ENCODE peak calls at places on chromosomes 12 and 14, in six cellular contexts. C, W, E, Q, S and Y are unnamed samples.

GRCh38 chr14:21712039-21712438 is 38.4 kb upstream of the OR4E1 start:
- DNase-seq in S (no peak), Q (no peak), C (no peak), E (no peak), W (no peak), Y (no peak)

GRCh38 chr14:74697543-74697942 is 15.3 kb downstream of the AREL1 start:
- DNase-seq in C (no peak), S (no peak), W (no peak), Q (no peak), E (no peak), Y (no peak)

GRCh38 chr12:77572371-77572770 is 258.3 kb upstream of the NAV3 start:
- DNase-seq in W (no peak), C (no peak), Q (no peak), E (no peak), S (no peak), Y (no peak)

GRCh38 chr12:55073043-55074022 is 52.9 kb upstream of the OR9K2 start:
- DNase-seq in E (peak), Q (peak), W (peak), S (peak), C (peak), Y (peak)

GRCh38 chr14:50607181-50607580 is 47.2 kb downstream of the ATL1 start:
- DNase-seq in C (no peak), E (no peak), W (no peak), Q (no peak), S (no peak), Y (no peak)

GRCh38 chr14:52878469-52878868 is 72.4 kb downstream of the FERMT2 start:
- DNase-seq in C (no peak), W (no peak), E (no peak), Q (no peak), S (no peak), Y (no peak)

GRCh38 chr12:105748806-105749600 is 389.8 kb downstream of the NUAK1 start:
- DNase-seq in S (no peak), Q (no peak), E (no peak), C (no peak), W (no peak), Y (no peak)

GRCh38 chr14:90534091-90534837 is 137.4 kb downstream of the CALM1 start:
- DNase-seq in W (no peak), C (no peak), Q (no peak), S (no peak), E (no peak), Y (no peak)

GRCh38 chr14:68564826-68565760 is 227.8 kb downstream of the ZFP36L1 start:
- DNase-seq in S (peak), Q (peak), E (no peak), C (no peak), W (no peak), Y (no peak)

GRCh38 chr12:107775093-107775721 is 703 bp downstream of the ASCL4 start:
- DNase-seq in E (no peak), C (no peak), W (peak), Q (no peak), S (no peak), Y (peak)

GRCh38 chr14:24911324-24912095 is 138.4 kb downstream of the STXBP6 start:
- DNase-seq in C (no peak), E (peak), S (no peak), Q (no peak), W (no peak), Y (no peak)

GRCh38 chr14:24915403-24915921 is 134.5 kb downstream of the STXBP6 start:
- DNase-seq in Q (no peak), E (no peak), C (no peak), W (no peak), S (no peak), Y (no peak)

GRCh38 chr14:24913026-24913425 is 136.9 kb downstream of the STXBP6 start:
- DNase-seq in Q (no peak), E (no peak), C (no peak), S (no peak), W (no peak), Y (no peak)

GRCh38 chr14:24915958-24916595 is 133.9 kb downstream of the STXBP6 start:
- DNase-seq in E (no peak), S (no peak), W (no peak), Q (no peak), C (no peak), Y (no peak)

GRCh38 chr14:24913746-24914145 is 136.2 kb downstream of the STXBP6 start:
- DNase-seq in W (no peak), E (no peak), C (no peak), Q (no peak), S (no peak), Y (no peak)
- H3K4me3 ChIP-seq in W (no peak), E (no peak), C (no peak), Q (no peak), S (no peak), Y (no peak)

DNA sequence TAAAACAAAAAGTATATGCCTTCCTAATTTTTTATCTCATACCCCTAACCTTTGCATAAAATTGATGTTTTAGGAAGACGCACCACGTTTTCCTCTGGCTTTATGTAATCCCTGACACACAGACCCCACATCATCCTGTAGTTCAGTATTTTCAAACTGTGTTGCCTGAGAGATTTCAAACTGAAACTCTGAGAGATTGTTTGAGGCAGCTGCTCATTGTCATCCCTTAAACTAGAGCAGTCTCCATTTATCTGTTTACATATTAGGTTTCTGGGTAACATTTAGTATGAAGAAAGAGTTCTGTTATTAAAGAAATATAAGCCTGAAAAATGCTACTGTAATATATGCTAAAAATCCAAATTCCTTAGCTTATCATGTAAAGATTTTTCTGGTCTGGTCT is 24.3 kb downstream of the MNAT1 start:
- DNase-seq in W (no peak), Q (no peak), E (no peak), S (no peak), C (no peak), Y (no peak)
- TF ChIP-seq ZNF274 in W (no peak), Q (no peak), E (no peak), S (no peak), C (no peak), Y (no peak)

GRCh38 chr12:2692156-2692555 is 102.6 kb upstream of the FKBP4 start:
- DNase-seq in C (no peak), Q (no peak), E (no peak), W (no peak), S (no peak), Y (no peak)
- H3K4me3 ChIP-seq in C (peak), Q (no peak), E (peak), W (peak), S (no peak), Y (peak)

GRCh38 chr12:92034858-92035401 is 110.7 kb downstream of the BTG1 start:
- DNase-seq in C (peak), Q (peak), E (peak), W (no peak), S (no peak), Y (no peak)
- TF ChIP-seq ZNF274 in C (no peak), Q (no peak), E (no peak), W (no peak), S (no peak), Y (no peak)

GRCh38 chr12:120439646-120440247 is 1.8 kb downstream of the COX6A1 start:
- DNase-seq in C (peak), Q (peak), S (peak), W (peak), E (peak), Y (peak)

GRCh38 chr12:120447992-120448391 is 1.7 kb downstream of the GATC start:
- DNase-seq in Q (no peak), W (no peak), C (no peak), S (no peak), E (no peak), Y (no peak)

GRCh38 chr12:120445911-120446909 is at the start of the genes GATC and TRIAP1:
- DNase-seq in S (peak), Q (peak), E (peak), W (peak), C (peak), Y (peak)

GRCh38 chr12:120444676-120445075 is 1.5 kb downstream of the TRIAP1 start:
- DNase-seq in Q (no peak), S (no peak), W (no peak), E (no peak), C (no peak), Y (no peak)
- H3K4me3 ChIP-seq in Q (peak), S (peak), W (no peak), E (peak), C (peak), Y (no peak)

GRCh38 chr12:2405039-2405438 is 352.3 kb downstream of the CACNA1C start:
- DNase-seq in E (no peak), W (no peak), Q (no peak), C (no peak), S (no peak), Y (no peak)

GRCh38 chr12:2401040-2401439 is 348.3 kb downstream of the CACNA1C start:
- DNase-seq in W (no peak), C (no peak), S (no peak), Q (no peak), E (no peak), Y (no peak)

GRCh38 chr12:2403221-2403976 is 350.6 kb downstream of the CACNA1C start:
- DNase-seq in S (no peak), E (no peak), W (no peak), Q (no peak), C (no peak), Y (no peak)

GRCh38 chr12:2397356-2398045 is 344.7 kb downstream of the CACNA1C start:
- DNase-seq in W (no peak), E (no peak), C (peak), Q (peak), S (no peak), Y (no peak)

DNA sequence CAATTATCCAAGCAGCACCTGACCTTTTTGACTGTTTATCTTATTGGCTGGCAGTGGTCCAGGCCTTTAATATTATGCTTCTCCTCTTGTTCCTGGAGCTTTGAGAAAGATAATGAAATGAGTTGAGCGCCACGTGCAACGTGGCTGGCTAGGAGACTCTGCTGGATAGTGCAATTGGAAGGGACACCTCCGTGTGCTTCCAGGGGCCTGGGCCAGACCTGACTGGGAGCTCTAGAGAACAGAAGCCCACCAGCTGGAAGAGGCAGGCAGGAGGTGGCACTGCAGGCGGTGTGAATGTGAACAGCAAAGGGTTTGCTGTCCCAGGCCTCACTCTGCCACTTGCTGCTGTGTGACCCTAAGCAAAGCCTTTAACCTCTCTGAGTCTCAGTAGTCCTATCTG is 349.4 kb downstream of the CACNA1C start:
- DNase-seq in S (no peak), Q (no peak), W (no peak), C (no peak), E (no peak), Y (no peak)
- TF ChIP-seq ZNF274 in S (no peak), Q (no peak), W (no peak), C (no peak), E (no peak), Y (no peak)

GRCh38 chr12:16499617-16500016 is 106.3 kb downstream of the LMO3 start:
- DNase-seq in W (no peak), Q (no peak), S (no peak), E (no peak), C (no peak), Y (no peak)
- H3K4me3 ChIP-seq in W (no peak), Q (no peak), S (no peak), E (no peak), C (no peak), Y (no peak)

GRCh38 chr12:13368971-13369370 is 172.4 kb downstream of the EMP1 start:
- DNase-seq in E (no peak), Q (no peak), S (no peak), C (no peak), W (peak), Y (peak)
- TF ChIP-seq ZNF274 in E (no peak), Q (no peak), S (no peak), C (no peak), W (no peak), Y (no peak)

GRCh38 chr14:103541944-103542544 is 13.0 kb downstream of the TRMT61A start:
- DNase-seq in S (no peak), E (no peak), W (no peak), C (no peak), Q (no peak), Y (no peak)
- H3K4me3 ChIP-seq in S (no peak), E (no peak), W (no peak), C (no peak), Q (no peak), Y (peak)